ENCODE peak calls at places on chromosomes 5 and 9, in five cellular contexts. One of them, this sample, is unnamed.

GRCh38 chr9:92656537-92656925 is 13.4 kb downstream of the IPPK start:
- DNase-seq in mesenchymal stem cell: no peak
- DNase-seq in lower leg skin: no peak
- DNase-seq in ascending aorta: no peak
- DNase-seq in NT2/D1: no peak
- DNase-seq in this sample: no peak

GRCh38 chr5:114266374-114266773 is 95.5 kb upstream of the KCNN2 start:
- DNase-seq in mesenchymal stem cell: peak; percentile 24
- DNase-seq in lower leg skin: no peak
- DNase-seq in ascending aorta: no peak
- DNase-seq in NT2/D1: no peak
- DNase-seq in this sample: no peak

GRCh38 chr9:131776473-131776872 is 36.6 kb upstream of the RAPGEF1 start:
- DNase-seq in mesenchymal stem cell: peak; percentile 56
- DNase-seq in lower leg skin: no peak
- DNase-seq in ascending aorta: no peak
- DNase-seq in NT2/D1: peak; percentile 56
- DNase-seq in this sample: no peak

GRCh38 chr9:12884736-12885395 is 110.0 kb downstream of the LURAP1L start:
- DNase-seq in mesenchymal stem cell: peak; percentile 71
- DNase-seq in lower leg skin: no peak
- DNase-seq in ascending aorta: no peak
- DNase-seq in NT2/D1: no peak
- DNase-seq in this sample: no peak

GRCh38 chr5:103232393-103232999 is 26.1 kb upstream of the MACIR start:
- DNase-seq in mesenchymal stem cell: peak; percentile 57
- DNase-seq in lower leg skin: no peak
- DNase-seq in ascending aorta: no peak
- DNase-seq in NT2/D1: no peak
- DNase-seq in this sample: no peak

GRCh38 chr9:2013688-2014087 is 1.5 kb upstream of the SMARCA2 start:
- DNase-seq in mesenchymal stem cell: peak; percentile 24
- DNase-seq in lower leg skin: no peak
- DNase-seq in ascending aorta: no peak
- DNase-seq in NT2/D1: no peak
- DNase-seq in this sample: no peak

GRCh38 chr5:27015758-27016157 is 22.6 kb downstream of the CDH9 start:
- DNase-seq in mesenchymal stem cell: no peak
- DNase-seq in lower leg skin: no peak
- DNase-seq in ascending aorta: no peak
- DNase-seq in NT2/D1: no peak
- DNase-seq in this sample: no peak

GRCh38 chr9:108751301-108751824 is 104.4 kb downstream of the ACTL7B start:
- DNase-seq in mesenchymal stem cell: no peak
- DNase-seq in lower leg skin: no peak
- DNase-seq in ascending aorta: no peak
- DNase-seq in NT2/D1: no peak
- DNase-seq in this sample: no peak

GRCh38 chr9:76452839-76453238 is 6.1 kb upstream of the GCNT1 start:
- DNase-seq in mesenchymal stem cell: no peak
- DNase-seq in lower leg skin: no peak
- DNase-seq in ascending aorta: no peak
- DNase-seq in NT2/D1: no peak
- DNase-seq in this sample: no peak

GRCh38 chr5:98428806-98429205 is 344.7 kb upstream of the RGMB start:
- DNase-seq in mesenchymal stem cell: peak; percentile 77
- DNase-seq in lower leg skin: no peak
- DNase-seq in ascending aorta: no peak
- DNase-seq in NT2/D1: no peak
- DNase-seq in this sample: no peak

GRCh38 chr5:96823900-96824351 is 16.2 kb upstream of the ERAP1 start:
- DNase-seq in mesenchymal stem cell: peak; percentile 86
- DNase-seq in lower leg skin: peak; percentile 53
- DNase-seq in ascending aorta: no peak
- DNase-seq in NT2/D1: no peak
- DNase-seq in this sample: no peak

GRCh38 chr5:79509244-79509880 is 4.6 kb downstream of the HOMER1 start:
- DNase-seq in mesenchymal stem cell: no peak
- DNase-seq in lower leg skin: no peak
- DNase-seq in ascending aorta: no peak
- DNase-seq in NT2/D1: no peak
- DNase-seq in this sample: no peak

GRCh38 chr9:125296843-125297372 is 35.3 kb downstream of the GAPVD1 start:
- DNase-seq in mesenchymal stem cell: no peak
- DNase-seq in lower leg skin: no peak
- DNase-seq in ascending aorta: no peak
- DNase-seq in NT2/D1: no peak
- DNase-seq in this sample: no peak

GRCh38 chr5:39430461-39430860 is 5.7 kb upstream of the DAB2 start:
- DNase-seq in mesenchymal stem cell: no peak
- DNase-seq in lower leg skin: no peak
- DNase-seq in ascending aorta: no peak
- DNase-seq in NT2/D1: no peak
- DNase-seq in this sample: no peak

GRCh38 chr5:149271717-149272558 is at the start of gene AFAP1L1:
- DNase-seq in mesenchymal stem cell: peak; percentile 72
- DNase-seq in lower leg skin: peak; percentile 65
- DNase-seq in ascending aorta: no peak
- DNase-seq in NT2/D1: no peak
- DNase-seq in this sample: peak; percentile 80

GRCh38 chr5:586751-587285 is 25.3 kb upstream of the CEP72 start:
- DNase-seq in mesenchymal stem cell: no peak
- DNase-seq in lower leg skin: no peak
- DNase-seq in ascending aorta: no peak
- DNase-seq in NT2/D1: no peak
- DNase-seq in this sample: no peak

GRCh38 chr5:180540050-180540694 is 46.0 kb downstream of the CNOT6 start:
- DNase-seq in mesenchymal stem cell: no peak
- DNase-seq in lower leg skin: no peak
- DNase-seq in ascending aorta: no peak
- DNase-seq in NT2/D1: no peak
- DNase-seq in this sample: no peak

GRCh38 chr9:21295992-21296391 is 9.1 kb downstream of the IFNA5 start:
- DNase-seq in mesenchymal stem cell: no peak
- DNase-seq in lower leg skin: no peak
- DNase-seq in ascending aorta: no peak
- DNase-seq in NT2/D1: no peak
- DNase-seq in this sample: no peak

GRCh38 chr9:82354260-82354659 is 365.7 kb downstream of the SPATA31D1 start:
- DNase-seq in mesenchymal stem cell: no peak
- DNase-seq in lower leg skin: no peak
- DNase-seq in ascending aorta: no peak
- DNase-seq in NT2/D1: no peak
- DNase-seq in this sample: no peak

GRCh38 chr9:137612741-137613142 is 6.1 kb upstream of the EHMT1 start:
- DNase-seq in mesenchymal stem cell: no peak
- DNase-seq in lower leg skin: no peak
- DNase-seq in ascending aorta: no peak
- DNase-seq in NT2/D1: no peak
- DNase-seq in this sample: no peak

GRCh38 chr5:134374234-134374633 is 2.9 kb downstream of the UBE2B start:
- DNase-seq in mesenchymal stem cell: peak; percentile 7
- DNase-seq in lower leg skin: no peak
- DNase-seq in ascending aorta: no peak
- DNase-seq in NT2/D1: no peak
- DNase-seq in this sample: no peak

GRCh38 chr9:6014668-6015270 is 655 bp downstream of the RANBP6 start:
- DNase-seq in mesenchymal stem cell: peak; percentile 86
- DNase-seq in lower leg skin: no peak
- DNase-seq in ascending aorta: no peak
- DNase-seq in NT2/D1: no peak
- DNase-seq in this sample: no peak

GRCh38 chr9:86406366-86406765 is 52.2 kb upstream of the TUT7 start:
- DNase-seq in mesenchymal stem cell: peak; percentile 68
- DNase-seq in lower leg skin: peak; percentile 51
- DNase-seq in ascending aorta: no peak
- DNase-seq in NT2/D1: no peak
- DNase-seq in this sample: no peak
- H3K4me3 ChIP-seq in mesenchymal stem cell: no peak overlapping the region
- H3K4me3 ChIP-seq in lower leg skin: no peak overlapping the region
- H3K4me3 ChIP-seq in ascending aorta: no peak overlapping the region
- H3K4me3 ChIP-seq in NT2/D1: no peak overlapping the region
- H3K4me3 ChIP-seq in this sample: peak overlapping the region; percentile 30

GRCh38 chr9:14346301-14346721 is 32.4 kb upstream of the NFIB start:
- DNase-seq in mesenchymal stem cell: peak; percentile 10
- DNase-seq in lower leg skin: no peak
- DNase-seq in ascending aorta: no peak
- DNase-seq in NT2/D1: no peak
- DNase-seq in this sample: peak; percentile 70

GRCh38 chr9:14348241-14349140 is 34.5 kb upstream of the NFIB start:
- DNase-seq in mesenchymal stem cell: peak; percentile 46
- DNase-seq in lower leg skin: peak; percentile 17
- DNase-seq in ascending aorta: no peak
- DNase-seq in NT2/D1: no peak
- DNase-seq in this sample: peak; percentile 62

GRCh38 chr9:14345586-14346237 is 31.8 kb upstream of the NFIB start:
- DNase-seq in mesenchymal stem cell: no peak
- DNase-seq in lower leg skin: no peak
- DNase-seq in ascending aorta: no peak
- DNase-seq in NT2/D1: no peak
- DNase-seq in this sample: peak; percentile 31

GRCh38 chr9:14347408-14348224 is 33.7 kb upstream of the NFIB start:
- DNase-seq in mesenchymal stem cell: peak; percentile 49
- DNase-seq in lower leg skin: no peak
- DNase-seq in ascending aorta: no peak
- DNase-seq in NT2/D1: no peak
- DNase-seq in this sample: peak; percentile 74

DNA sequence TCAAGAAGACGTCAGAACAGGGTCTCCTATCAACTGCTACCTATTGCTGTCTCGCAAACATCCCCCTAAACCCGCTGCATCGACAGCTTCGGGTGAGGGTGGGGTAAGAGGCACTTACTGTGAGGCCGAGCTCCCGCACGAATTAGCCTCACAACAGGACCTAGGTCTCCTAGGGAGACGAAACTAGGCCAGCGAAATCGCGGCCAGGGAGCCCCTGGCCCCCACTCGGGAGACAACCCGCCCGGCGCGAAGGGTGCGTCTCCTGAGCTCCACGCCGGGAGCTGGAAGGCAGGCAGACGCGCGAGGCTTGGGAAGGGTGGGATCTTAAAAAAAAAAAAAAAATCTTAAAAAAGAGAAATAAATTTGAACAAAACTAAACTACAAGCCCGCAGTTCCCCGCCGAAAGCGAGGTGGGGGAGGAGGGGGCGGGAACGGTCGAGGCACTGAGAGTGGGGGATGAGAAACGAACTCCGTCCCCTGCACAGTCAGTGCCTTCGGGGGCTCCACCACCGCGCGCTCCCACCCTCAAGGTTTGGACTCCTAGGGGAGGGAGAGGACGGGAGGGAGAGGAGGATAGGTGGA is 33.0 kb upstream of the NFIB start:
- DNase-seq in mesenchymal stem cell: no peak
- DNase-seq in lower leg skin: no peak
- DNase-seq in ascending aorta: no peak
- DNase-seq in NT2/D1: no peak
- DNase-seq in this sample: peak; percentile 65
- H3K4me3 ChIP-seq in mesenchymal stem cell: no peak overlapping the region
- H3K4me3 ChIP-seq in lower leg skin: peak overlapping the region; percentile 27
- H3K4me3 ChIP-seq in ascending aorta: peak overlapping the region; percentile 68
- H3K4me3 ChIP-seq in NT2/D1: peak overlapping the region; percentile 63
- H3K4me3 ChIP-seq in this sample: peak overlapping the region; percentile 71

DNA sequence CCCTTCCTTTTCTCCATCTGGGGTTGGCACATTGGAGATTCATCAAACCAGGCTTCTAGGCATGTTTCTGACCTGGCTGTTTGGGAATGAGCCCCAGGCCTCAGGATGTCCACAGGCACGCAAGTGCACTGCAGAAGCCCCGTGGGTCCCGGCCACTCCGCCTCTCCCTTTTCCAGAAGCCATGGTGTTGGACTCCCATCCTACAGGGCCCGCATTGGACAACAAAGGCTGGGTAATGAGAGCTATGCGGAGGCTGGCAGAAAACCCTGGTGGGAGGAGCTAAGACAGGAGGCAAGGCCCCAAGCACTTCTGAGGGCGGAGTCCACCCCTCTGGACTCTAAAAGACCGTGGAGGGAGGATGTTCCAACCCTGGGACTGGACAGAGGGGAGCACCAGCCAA is 160.6 kb downstream of the OLFM1 start:
- DNase-seq in mesenchymal stem cell: no peak
- DNase-seq in lower leg skin: no peak
- DNase-seq in ascending aorta: no peak
- DNase-seq in NT2/D1: no peak
- DNase-seq in this sample: peak; percentile 26
- H3K4me3 ChIP-seq in mesenchymal stem cell: no peak overlapping the region
- H3K4me3 ChIP-seq in lower leg skin: no peak overlapping the region
- H3K4me3 ChIP-seq in ascending aorta: no peak overlapping the region
- H3K4me3 ChIP-seq in NT2/D1: no peak overlapping the region
- H3K4me3 ChIP-seq in this sample: no peak overlapping the region

GRCh38 chr5:139658928-139659667 is 10.9 kb downstream of the CXXC5 start:
- DNase-seq in mesenchymal stem cell: peak; percentile 96
- DNase-seq in lower leg skin: no peak
- DNase-seq in ascending aorta: no peak
- DNase-seq in NT2/D1: no peak
- DNase-seq in this sample: peak; percentile 85

GRCh38 chr5:139659673-139660072 is 11.5 kb downstream of the CXXC5 start:
- DNase-seq in mesenchymal stem cell: peak; percentile 43
- DNase-seq in lower leg skin: no peak
- DNase-seq in ascending aorta: no peak
- DNase-seq in NT2/D1: no peak
- DNase-seq in this sample: no peak

GRCh38 chr5:139658501-139658927 is 10.4 kb downstream of the CXXC5 start:
- DNase-seq in mesenchymal stem cell: peak; percentile 65
- DNase-seq in lower leg skin: no peak
- DNase-seq in ascending aorta: no peak
- DNase-seq in NT2/D1: no peak
- DNase-seq in this sample: peak; percentile 83

GRCh38 chr5:139655727-139656271 is 7.7 kb downstream of the CXXC5 start:
- DNase-seq in mesenchymal stem cell: peak; percentile 89
- DNase-seq in lower leg skin: no peak
- DNase-seq in ascending aorta: no peak
- DNase-seq in NT2/D1: no peak
- DNase-seq in this sample: peak; percentile 86

DNA sequence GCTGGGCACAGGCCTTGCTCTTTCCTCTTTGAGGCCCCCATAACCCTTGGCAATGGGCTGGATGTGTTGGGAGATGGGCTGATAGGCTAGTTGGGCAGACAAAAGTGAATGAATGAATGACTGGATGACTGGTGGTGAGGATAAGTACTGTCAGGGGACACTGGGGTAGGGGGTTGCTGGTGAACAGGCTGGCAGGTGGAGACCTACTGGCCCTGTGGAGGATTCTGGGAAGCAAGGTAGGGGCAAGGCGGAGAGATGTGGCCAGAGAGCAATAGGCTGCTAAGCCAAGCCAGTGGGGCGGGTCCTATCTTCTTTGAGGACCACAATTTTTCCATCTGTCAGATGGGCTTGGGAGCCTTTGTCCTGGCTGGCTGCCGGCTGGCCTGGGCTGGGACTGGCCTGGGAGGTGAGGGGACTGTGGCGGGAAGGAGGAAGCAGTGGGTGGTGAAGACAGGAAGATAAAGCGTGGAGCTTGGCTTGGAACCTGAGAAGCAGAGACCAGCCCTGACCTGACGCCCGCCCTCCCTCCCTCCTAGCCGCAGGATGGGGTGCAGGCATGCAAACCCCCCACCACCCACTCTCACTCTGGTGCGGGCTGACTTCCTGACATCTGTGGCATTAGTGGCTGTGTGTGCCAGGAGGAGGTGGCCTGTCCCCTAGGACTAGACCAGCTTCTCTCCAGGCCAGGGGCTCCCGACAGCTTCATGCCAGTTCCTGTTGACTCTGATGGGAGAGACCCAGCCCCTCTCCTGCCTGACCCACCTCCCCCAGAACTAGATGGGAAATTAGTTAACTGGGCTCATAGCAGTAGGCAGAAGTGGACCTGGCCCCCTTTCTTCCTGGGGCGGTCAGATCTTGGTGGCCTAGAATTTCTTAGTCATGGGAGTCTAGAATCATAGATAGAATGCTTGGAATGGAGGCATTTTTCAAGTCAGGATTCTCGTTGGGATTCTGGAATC is 9.5 kb downstream of the CXXC5 start:
- DNase-seq in mesenchymal stem cell: peak; percentile 52
- DNase-seq in lower leg skin: no peak
- DNase-seq in ascending aorta: no peak
- DNase-seq in NT2/D1: no peak
- DNase-seq in this sample: no peak
- H3K4me3 ChIP-seq in mesenchymal stem cell: no peak overlapping the region
- H3K4me3 ChIP-seq in lower leg skin: no peak overlapping the region
- H3K4me3 ChIP-seq in ascending aorta: peak overlapping the region; percentile 25
- H3K4me3 ChIP-seq in NT2/D1: no peak overlapping the region
- H3K4me3 ChIP-seq in this sample: peak overlapping the region; percentile 62